ENCODE peak calls at places on chromosomes 16 and 17, in ten cellular contexts. X is trophoblast cell; O is effector memory CD4-positive, alpha-beta T cell; M is A549; Y is transverse colon; I is NT2/D1; K is Caco-2; E is OCI-LY7; J is ovary; C is H9. L is an unnamed sample. For H3K4me1, the result is how much of the 10 kb centered on the place peaks cover.

GRCh38 chr16:51767564-51767963 is 616.5 kb upstream of the SALL1 start:
- DNase-seq in X (no peak), J (no peak), I (no peak), K (no peak), M (no peak), C (no peak), O (no peak), Y (no peak), E (no peak), L (no peak)

GRCh38 chr17:80703109-80703508 is 158.5 kb downstream of the RPTOR start:
- DNase-seq in M (no peak), E (peak), C (no peak), X (no peak), I (no peak), J (no peak), K (no peak), O (no peak), Y (no peak), L (no peak)

GRCh38 chr16:53053967-53054669 is 673 bp upstream of the CHD9 start:
- DNase-seq in X (no peak), O (no peak), C (no peak), J (peak), E (peak), M (no peak), K (peak), I (no peak), Y (peak), L (no peak)

GRCh38 chr17:20733923-20734322 is 154.4 kb downstream of the CDRT15L2 start:
- DNase-seq in X (no peak), E (no peak), I (no peak), J (no peak), O (no peak), K (no peak), M (no peak), Y (no peak), C (no peak), L (no peak)

GRCh38 chr17:51119415-51120356 is 982 bp downstream of the SPAG9 start:
- DNase-seq in J (peak), O (peak), X (no peak), E (peak), K (peak), I (no peak), M (peak), C (peak), Y (peak), L (peak)

GRCh38 chr17:13562271-13562800 is 39.4 kb downstream of the HS3ST3A1 start:
- DNase-seq in M (no peak), X (no peak), K (no peak), O (no peak), C (no peak), I (no peak), J (no peak), E (no peak), Y (no peak), L (no peak)

GRCh38 chr16:81723098-81723723 is 55.9 kb upstream of the PLCG2 start:
- DNase-seq in K (peak), E (peak), M (peak), C (no peak), I (peak), Y (no peak), X (peak), J (no peak), O (no peak), L (no peak)

GRCh38 chr17:81197409-81197795 is 25.4 kb downstream of the CEP131 start:
- DNase-seq in Y (no peak), J (no peak), C (no peak), O (no peak), M (no peak), X (no peak), K (no peak), E (no peak), I (no peak), L (no peak)

GRCh38 chr17:61412860-61413653 is 13.4 kb downstream of the TBX2 start:
- DNase-seq in C (peak), M (no peak), E (no peak), J (no peak), Y (no peak), K (peak), I (no peak), X (no peak), O (no peak), L (no peak)

GRCh38 chr16:85480727-85481101 is 132.4 kb upstream of the GSE1 start:
- DNase-seq in E (peak), M (no peak), C (no peak), J (no peak), X (peak), O (no peak), I (no peak), K (no peak), Y (no peak), L (peak)

GRCh38 chr16:72995151-72995881 is 52.6 kb downstream of the ZFHX3 start:
- DNase-seq in J (no peak), M (peak), E (peak), K (no peak), Y (peak), X (no peak), O (no peak), I (peak), C (peak), L (no peak)

GRCh38 chr17:40646791-40647548 is 648 bp downstream of the SMARCE1 start:
- DNase-seq in M (peak), X (peak), O (peak), J (no peak), K (no peak), E (peak), I (no peak), Y (no peak), C (no peak), L (no peak)

GRCh38 chr16:47358816-47359215 is 102.0 kb downstream of the ITFG1 start:
- DNase-seq in J (no peak), Y (no peak), E (no peak), X (no peak), I (no peak), K (no peak), C (no peak), O (no peak), M (no peak), L (no peak)

GRCh38 chr17:74305865-74306654 is 20.0 kb upstream of the KIF19 start:
- DNase-seq in I (no peak), Y (no peak), X (no peak), J (no peak), M (no peak), O (no peak), E (no peak), K (no peak), C (peak), L (no peak)

GRCh38 chr17:13477180-13477611 is 124.5 kb downstream of the HS3ST3A1 start:
- DNase-seq in M (no peak), C (no peak), I (no peak), O (no peak), Y (no peak), K (no peak), E (no peak), J (no peak), X (no peak), L (no peak)

GRCh38 chr17:33163827-33164555 is 129.1 kb downstream of the ASIC2 start:
- DNase-seq in E (no peak), K (no peak), X (no peak), O (no peak), C (no peak), Y (no peak), I (no peak), J (no peak), M (no peak), L (no peak)

GRCh38 chr17:17694229-17695081 is 13.2 kb downstream of the RAI1 start:
- DNase-seq in Y (peak), O (peak), C (peak), K (peak), X (peak), I (no peak), J (peak), E (peak), M (peak), L (peak)

GRCh38 chr17:17691468-17692263 is 10.4 kb downstream of the RAI1 start:
- DNase-seq in C (no peak), I (no peak), X (no peak), K (no peak), Y (no peak), J (no peak), O (no peak), M (no peak), E (peak), L (no peak)

GRCh38 chr17:17693955-17694228 is 12.6 kb downstream of the RAI1 start:
- DNase-seq in J (no peak), K (no peak), Y (no peak), E (no peak), I (no peak), M (no peak), C (peak), X (no peak), O (no peak), L (no peak)

GRCh38 chr17:17693253-17693954 is 12.1 kb downstream of the RAI1 start:
- DNase-seq in K (peak), Y (peak), J (peak), O (no peak), X (no peak), I (no peak), E (no peak), C (peak), M (no peak), L (peak)

GRCh38 chr17:17692353-17693252 is 11.3 kb downstream of the RAI1 start:
- DNase-seq in J (no peak), M (no peak), C (no peak), O (no peak), I (no peak), X (no peak), Y (no peak), E (no peak), K (no peak), L (no peak)
- H3K4me1 ChIP-seq in J (under half), M (half or more), C (under half), O (under half), I (under half), X (under half), Y (under half), E (half or more), K (under half), L (half or more)

DNA sequence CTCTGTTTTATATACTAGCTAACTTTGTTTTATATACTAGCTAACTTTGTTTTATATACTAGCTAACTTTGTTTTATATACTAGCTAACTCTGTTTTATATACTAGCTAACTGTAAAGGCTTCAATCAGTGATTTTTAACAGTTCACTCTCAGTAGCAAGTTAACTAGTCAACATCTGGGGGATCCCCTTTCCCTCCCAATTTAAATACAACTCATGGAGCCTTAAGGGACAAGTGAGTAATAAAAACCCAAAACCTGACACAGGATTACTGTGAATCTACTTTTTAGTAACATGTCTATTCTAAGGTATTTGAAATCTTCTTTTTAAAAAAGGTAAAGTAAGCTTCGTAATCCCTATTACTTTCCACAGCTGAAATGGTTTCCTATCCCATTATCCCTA is 32.2 kb downstream of the FAM222B start:
- DNase-seq in E (no peak), X (no peak), C (no peak), J (no peak), I (no peak), M (no peak), O (no peak), K (no peak), Y (no peak), L (no peak)
- H3K4me1 ChIP-seq in E (under half), X (under half), C (under half), J (under half), I (under half), M (half or more), O (under half), K (under half), Y (under half), L (under half)

GRCh38 chr16:65655802-65656201 is 533.9 kb upstream of the CDH11 start:
- DNase-seq in C (no peak), E (no peak), I (peak), M (no peak), Y (no peak), J (no peak), X (no peak), O (no peak), K (no peak), L (no peak)

GRCh38 chr16:65660390-65660789 is 538.5 kb upstream of the CDH11 start:
- DNase-seq in O (no peak), E (no peak), C (no peak), I (no peak), M (no peak), J (no peak), Y (no peak), K (no peak), X (no peak), L (no peak)

GRCh38 chr16:65658339-65659275 is 536.7 kb upstream of the CDH11 start:
- DNase-seq in X (no peak), Y (no peak), O (no peak), I (no peak), C (no peak), M (no peak), E (no peak), K (no peak), J (no peak), L (no peak)

GRCh38 chr16:65657051-65657450 is 535.2 kb upstream of the CDH11 start:
- DNase-seq in K (no peak), J (no peak), O (no peak), E (no peak), Y (no peak), C (no peak), I (no peak), X (no peak), M (no peak), L (no peak)

DNA sequence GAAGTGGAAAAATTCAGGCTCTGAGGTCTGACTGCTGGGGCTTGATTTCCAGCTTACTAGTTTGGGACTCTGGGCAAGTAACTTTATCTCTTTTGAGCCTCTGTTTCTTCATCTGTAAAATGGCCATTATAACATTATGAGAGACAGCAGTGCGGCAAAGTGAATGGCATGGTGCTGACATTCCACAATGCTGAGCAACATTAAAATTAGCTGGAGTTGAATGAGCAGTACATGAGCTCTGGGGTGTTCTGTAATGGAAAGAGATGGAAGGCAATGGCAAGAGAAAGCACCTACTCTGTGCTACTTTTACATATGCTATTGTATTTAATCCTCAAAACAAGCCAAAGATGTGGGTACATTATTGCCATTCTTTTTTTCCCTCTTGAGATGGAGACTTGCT is 535.7 kb upstream of the CDH11 start:
- DNase-seq in I (no peak), E (no peak), O (no peak), J (no peak), X (no peak), Y (no peak), C (no peak), M (no peak), K (no peak), L (no peak)
- H3K4me1 ChIP-seq in I (under half), E (under half), O (under half), J (under half), X (under half), Y (under half), C (under half), M (under half), K (under half), L (under half)

GRCh38 chr16:68090526-68090925 is 5.4 kb downstream of the NFATC3 start:
- DNase-seq in C (no peak), M (no peak), Y (no peak), I (no peak), O (no peak), X (no peak), E (no peak), J (no peak), K (no peak), L (no peak)

GRCh38 chr16:68087688-68088087 is 2.5 kb downstream of the NFATC3 start:
- DNase-seq in C (no peak), X (no peak), Y (no peak), O (no peak), M (no peak), J (no peak), I (no peak), K (no peak), E (no peak), L (no peak)

GRCh38 chr16:68088130-68088972 is 3.2 kb downstream of the NFATC3 start:
- DNase-seq in Y (no peak), I (no peak), M (no peak), C (no peak), E (no peak), K (no peak), J (no peak), X (no peak), O (no peak), L (no peak)

GRCh38 chr16:68090109-68090508 is 4.9 kb downstream of the NFATC3 start:
- DNase-seq in J (no peak), C (no peak), O (no peak), M (no peak), E (peak), X (no peak), I (no peak), K (no peak), Y (no peak), L (no peak)

GRCh38 chr16:68089067-68089466 is 3.9 kb downstream of the NFATC3 start:
- DNase-seq in E (no peak), I (no peak), C (no peak), Y (no peak), K (no peak), J (no peak), M (no peak), O (no peak), X (no peak), L (no peak)
- H3K4me1 ChIP-seq in E (half or more), I (under half), C (under half), Y (under half), K (under half), J (under half), M (half or more), O (under half), X (under half), L (half or more)

GRCh38 chr16:2967211-2967631 is 1.9 kb upstream of the PAQR4 start:
- DNase-seq in K (no peak), M (no peak), Y (no peak), O (no peak), C (no peak), E (no peak), X (no peak), I (no peak), J (no peak), L (no peak)

GRCh38 chr16:2968738-2969544 is at the start of gene PAQR4:
- DNase-seq in E (peak), K (peak), O (peak), C (peak), Y (peak), J (peak), I (peak), M (peak), X (peak), L (peak)

GRCh38 chr16:2967721-2968161 is 1.4 kb upstream of the PAQR4 start:
- DNase-seq in J (no peak), E (no peak), O (no peak), I (no peak), X (no peak), M (no peak), C (no peak), K (no peak), Y (no peak), L (peak)

GRCh38 chr16:2969545-2970521 is 685 bp downstream of the PAQR4 start:
- DNase-seq in J (no peak), K (peak), Y (peak), I (peak), X (no peak), C (peak), O (peak), M (peak), E (peak), L (peak)

DNA sequence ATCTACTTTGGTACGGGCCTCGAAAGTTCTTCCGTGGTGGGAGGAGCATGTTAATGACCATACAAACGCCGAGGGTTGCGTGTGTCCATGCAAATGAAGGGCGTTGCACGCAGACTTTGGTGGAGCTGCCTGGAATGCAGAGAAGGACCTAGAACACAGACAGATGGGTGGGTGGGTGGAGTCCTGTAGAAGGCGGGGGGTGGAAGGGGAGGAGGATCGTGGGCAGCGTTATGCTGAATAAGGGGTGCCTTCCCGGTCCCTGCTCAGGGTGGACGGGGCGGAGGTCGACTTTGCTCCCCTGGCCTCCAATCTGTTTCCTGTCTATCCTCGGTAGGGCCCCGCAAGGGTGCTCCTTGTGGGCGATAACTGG is 795 bp upstream of the PAQR4 start:
- DNase-seq in X (no peak), M (no peak), K (peak), J (no peak), C (no peak), Y (peak), E (peak), O (no peak), I (no peak), L (no peak)
- H3K4me1 ChIP-seq in X (under half), M (under half), K (under half), J (under half), C (under half), Y (under half), E (half or more), O (half or more), I (under half), L (half or more)

GRCh38 chr17:3914319-3914685 is 2.0 kb downstream of the P2RX1 start:
- DNase-seq in X (no peak), Y (peak), I (no peak), O (no peak), K (no peak), M (no peak), E (peak), J (no peak), C (no peak), L (peak)
- H3K4me1 ChIP-seq in X (under half), Y (under half), I (under half), O (under half), K (under half), M (under half), E (half or more), J (under half), C (under half), L (under half)

GRCh38 chr16:67247698-67248400 is 568 bp upstream of the FHOD1 start:
- DNase-seq in C (no peak), M (no peak), O (no peak), J (no peak), E (no peak), I (no peak), K (no peak), Y (no peak), X (no peak), L (no peak)

GRCh38 chr16:67246081-67246944 is 968 bp downstream of the FHOD1 start:
- DNase-seq in Y (peak), O (peak), X (peak), I (peak), K (peak), M (peak), C (peak), E (peak), J (peak), L (peak)

GRCh38 chr16:67245674-67246080 is 1.6 kb downstream of the FHOD1 start:
- DNase-seq in M (no peak), K (no peak), O (no peak), X (peak), E (no peak), C (no peak), I (no peak), Y (no peak), J (no peak), L (no peak)

GRCh38 chr16:67248401-67249177 is at the start of gene SLC9A5:
- DNase-seq in O (no peak), Y (no peak), I (no peak), M (no peak), K (no peak), E (peak), X (no peak), C (peak), J (no peak), L (no peak)

GRCh38 chr16:67246945-67247697 is at the start of gene FHOD1:
- DNase-seq in C (peak), K (peak), M (peak), I (peak), O (peak), E (peak), J (peak), Y (peak), X (peak), L (peak)
- H3K4me1 ChIP-seq in C (under half), K (under half), M (half or more), I (under half), O (half or more), E (half or more), J (under half), Y (under half), X (under half), L (half or more)

L was measured in upper lobe of left lung.